ENCODE peak calls at places on chromosomes 16 and 17, in four cellular contexts. S is aorta, V is heart right ventricle, A is psoas muscle. D is an unnamed sample.

GRCh38 chr17:58377005-58377660 is 25.1 kb upstream of the SUPT4H1 start:
- DNase-seq in V (no peak), A (no peak), S (no peak), D (peak; percentile 63)

GRCh38 chr17:32849879-32850278 is 27.0 kb downstream of the MYO1D start:
- DNase-seq in V (no peak), S (no peak), A (no peak), D (no peak)

GRCh38 chr16:22946433-22946832 is 132.5 kb downstream of the HS3ST2 start:
- DNase-seq in S (no peak), V (no peak), A (no peak), D (no peak)

GRCh38 chr17:49995055-49995738 is at the start of gene DLX3:
- DNase-seq in S (peak; percentile 93), A (peak; percentile 56), V (peak; percentile 71), D (peak; percentile 81)

GRCh38 chr17:33667671-33668070 is 374.6 kb upstream of the ASIC2 start:
- DNase-seq in V (no peak), S (no peak), A (no peak), D (no peak)

GRCh38 chr16:85141491-85142128 is 29.3 kb upstream of the CIBAR2 start:
- DNase-seq in V (no peak), A (no peak), S (no peak), D (no peak)

GRCh38 chr16:47695746-47696145 is 234.6 kb downstream of the PHKB start:
- DNase-seq in S (no peak), A (no peak), V (no peak), D (no peak)

GRCh38 chr17:41539979-41540701 is 12.0 kb upstream of the KRT19 start:
- DNase-seq in S (peak; percentile 30), A (no peak), V (no peak), D (no peak)

GRCh38 chr16:17453365-17454122 is 17.2 kb downstream of the XYLT1 start:
- DNase-seq in A (no peak), S (no peak), V (no peak), D (no peak)

GRCh38 chr16:3997231-3997841 is 116.8 kb upstream of the CREBBP start:
- DNase-seq in A (no peak), S (no peak), V (no peak), D (no peak)

GRCh38 chr17:48878920-48879898 is 13.4 kb upstream of the ATP5MC1 start:
- DNase-seq in A (no peak), S (no peak), V (no peak), D (peak; percentile 53)

GRCh38 chr17:63930951-63931575 is 1.1 kb downstream of the CD79B start:
- DNase-seq in V (peak; percentile 77), A (peak; percentile 71), S (no peak), D (peak; percentile 56)

GRCh38 chr17:45231481-45232116 is 9.9 kb downstream of the FMNL1 start:
- DNase-seq in A (no peak), S (peak; percentile 76), V (peak; percentile 39), D (peak; percentile 56)

DNA sequence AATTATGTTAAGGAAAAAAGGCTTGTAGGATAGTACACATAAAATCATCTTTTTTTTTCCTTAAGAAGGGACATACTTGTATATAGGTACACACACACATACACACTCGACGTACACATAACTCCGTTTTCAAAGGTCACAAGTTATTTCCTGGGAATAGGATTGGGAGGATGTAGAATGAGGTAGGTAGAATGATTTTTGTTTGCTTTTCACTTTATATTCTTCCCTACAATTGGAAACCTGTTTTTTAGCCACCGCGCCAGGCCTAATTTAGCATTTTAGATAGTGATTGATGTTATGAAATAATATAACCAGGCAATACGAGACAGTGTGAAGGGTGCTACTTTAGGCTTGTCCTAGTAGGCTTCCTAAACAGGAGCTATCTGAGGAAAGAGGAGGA is 1.8 kb upstream of the HAPSTR1 start:
- DNase-seq in S (no peak), A (no peak), V (no peak), D (no peak)
- H3K4me3 ChIP-seq in S (no peak overlapping the region), A (peak overlapping the region; percentile 59), V (peak overlapping the region; percentile 92), D (no peak overlapping the region)

DNA sequence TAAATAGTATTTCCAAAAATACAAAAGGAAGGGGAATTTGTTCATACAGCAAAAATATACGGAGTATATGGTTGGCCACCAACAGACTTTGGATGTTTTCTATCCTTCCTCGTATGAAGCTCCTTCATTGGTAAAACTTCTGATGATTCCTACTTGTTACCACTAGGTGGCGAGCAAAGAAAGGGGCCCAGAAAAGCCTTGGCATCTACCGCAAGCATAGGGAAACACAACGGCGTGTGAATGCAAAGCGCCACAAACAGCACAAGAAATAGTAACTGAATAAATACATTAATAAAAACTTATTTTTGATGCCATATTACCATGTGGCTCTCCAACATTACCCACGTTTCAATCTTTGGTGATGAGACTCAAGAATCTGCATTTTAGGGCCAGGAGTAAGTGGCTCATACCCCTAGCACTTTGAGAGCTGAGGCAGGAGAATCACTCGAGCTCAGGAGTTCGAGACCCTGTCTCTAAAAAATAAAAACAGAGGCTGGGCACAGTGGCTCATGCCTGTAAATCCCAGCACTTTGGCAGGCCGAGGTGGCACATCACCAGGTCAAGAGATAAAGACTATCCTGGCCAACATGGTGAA is 34.5 kb downstream of the YWHAE start:
- DNase-seq in S (no peak), A (no peak), V (no peak), D (peak; percentile 63)
- H3K4me3 ChIP-seq in S (no peak overlapping the region), A (peak overlapping the region; percentile 31), V (peak overlapping the region; percentile 8), D (no peak overlapping the region)

GRCh38 chr16:82182237-82183003 is 12.4 kb upstream of the MPHOSPH6 start:
- DNase-seq in A (no peak), V (no peak), S (no peak), D (no peak)

GRCh38 chr16:82184213-82184612 is 14.2 kb upstream of the MPHOSPH6 start:
- DNase-seq in A (no peak), S (no peak), V (no peak), D (no peak)

GRCh38 chr16:82185012-82185411 is 15.0 kb upstream of the MPHOSPH6 start:
- DNase-seq in A (no peak), V (no peak), S (no peak), D (no peak)

GRCh38 chr16:82181456-82182185 is 11.6 kb upstream of the MPHOSPH6 start:
- DNase-seq in S (no peak), A (no peak), V (no peak), D (no peak)

DNA sequence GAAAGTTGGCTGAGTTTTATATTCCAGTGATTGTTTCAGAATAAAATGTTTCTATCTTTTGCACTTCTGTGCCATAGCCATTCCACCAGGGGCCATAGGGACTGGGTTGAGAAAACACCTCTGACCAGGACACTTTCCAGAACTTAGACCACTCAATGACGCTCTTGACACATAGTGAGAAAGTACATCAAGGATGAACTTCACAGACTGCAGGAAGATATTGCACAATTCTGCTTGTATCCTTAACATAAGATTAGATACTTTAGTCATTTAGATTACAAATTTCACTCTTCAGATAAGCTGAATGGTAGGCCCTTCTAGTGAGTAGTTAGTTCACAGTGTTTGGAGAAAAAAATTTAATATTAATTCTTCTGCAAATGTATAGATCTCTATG is 13.0 kb upstream of the MPHOSPH6 start:
- DNase-seq in S (no peak), V (no peak), A (no peak), D (no peak)
- H3K4me3 ChIP-seq in S (no peak overlapping the region), V (no peak overlapping the region), A (no peak overlapping the region), D (no peak overlapping the region)

DNA sequence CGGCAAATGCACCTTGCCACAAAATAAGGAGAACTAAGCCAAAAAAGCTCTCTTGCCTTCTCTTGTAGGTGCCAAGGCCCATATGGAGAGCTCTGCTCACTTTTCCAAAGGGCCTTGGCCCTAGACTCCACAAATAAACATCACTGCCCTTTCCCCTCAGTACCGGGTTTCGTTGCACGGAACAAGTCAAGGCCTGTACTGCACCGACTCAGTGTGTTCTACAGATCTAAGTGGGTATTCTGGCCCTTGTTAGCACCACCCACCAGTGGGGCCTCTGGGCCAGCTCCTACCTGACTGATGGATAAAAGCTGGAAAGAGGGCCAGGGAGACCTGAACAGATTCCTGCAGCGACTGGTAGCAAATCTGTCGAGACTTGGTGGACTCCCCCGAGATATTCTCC is 43.7 kb upstream of the GSG1L start:
- DNase-seq in V (no peak), A (no peak), S (no peak), D (no peak)
- H3K4me3 ChIP-seq in V (no peak overlapping the region), A (no peak overlapping the region), S (no peak overlapping the region), D (no peak overlapping the region)

GRCh38 chr16:8044796-8045195 is 545.5 kb downstream of the TMEM114 start:
- DNase-seq in A (no peak), V (no peak), S (no peak), D (no peak)

GRCh38 chr16:8047711-8048110 is 542.6 kb downstream of the TMEM114 start:
- DNase-seq in V (no peak), S (no peak), A (no peak), D (no peak)

DNA sequence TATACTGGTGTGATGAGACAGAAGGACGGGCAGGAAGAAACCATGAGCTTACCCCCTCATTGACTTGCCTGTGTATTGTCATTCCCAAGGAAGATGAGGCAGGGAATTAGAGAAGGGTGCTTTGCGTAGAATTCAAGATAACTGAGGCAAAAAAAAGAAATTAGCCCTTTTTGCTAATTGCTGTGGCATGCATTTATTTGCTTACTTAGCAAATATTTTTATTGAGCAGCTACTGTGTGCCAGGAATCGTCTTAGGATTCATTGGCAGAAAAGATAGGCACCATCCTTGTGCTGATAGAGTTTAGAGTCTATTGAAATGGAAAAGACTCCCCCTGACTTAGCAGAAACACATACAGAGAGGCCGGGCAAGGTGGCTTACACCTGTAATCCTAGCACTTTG is 541.9 kb downstream of the TMEM114 start:
- DNase-seq in V (no peak), S (no peak), A (no peak), D (no peak)
- H3K4me3 ChIP-seq in V (no peak overlapping the region), S (no peak overlapping the region), A (no peak overlapping the region), D (no peak overlapping the region)

GRCh38 chr16:71357681-71358080 is 842 bp upstream of the CALB2 start:
- DNase-seq in S (no peak), A (no peak), V (no peak), D (no peak)
- H3K4me3 ChIP-seq in S (no peak overlapping the region), A (no peak overlapping the region), V (no peak overlapping the region), D (no peak overlapping the region)